ENCODE peak calls at places on chromosome 5, in six cellular contexts. S, A, H, N, C and W are unnamed samples.
A peak's percentile ranks its signal among the peaks of the same experiment; 100 is the strongest.

GRCh38 chr5:164255598-164256213 is 750.3 kb downstream of the MAT2B start:
- DNase-seq in N (no peak), S (no peak), C (no peak), A (no peak), H (no peak), W (no peak)

GRCh38 chr5:148469446-148470062 is 85.8 kb downstream of the FBXO38 start:
- DNase-seq in C (peak; percentile 34), S (peak; percentile 81), H (no peak), A (no peak), N (no peak), W (peak; percentile 18)

GRCh38 chr5:77294212-77294611 is 83.7 kb downstream of the PDE8B start:
- DNase-seq in S (no peak), A (no peak), N (no peak), C (no peak), H (no peak), W (no peak)

GRCh38 chr5:32707394-32707997 is 3.6 kb upstream of the NPR3 start:
- DNase-seq in A (peak; percentile 27), S (no peak), H (no peak), N (no peak), C (no peak), W (no peak)

GRCh38 chr5:139711067-139711851 is 63.1 kb downstream of the CXXC5 start:
- DNase-seq in A (no peak), N (no peak), C (no peak), S (peak; percentile 89), H (no peak), W (peak; percentile 47)

GRCh38 chr5:1500411-1501091 is 23.2 kb downstream of the LPCAT1 start:
- DNase-seq in H (peak; percentile 73), N (peak; percentile 81), A (no peak), C (peak; percentile 24), S (peak; percentile 81), W (peak; percentile 82)

GRCh38 chr5:94993501-94993900 is 291.4 kb downstream of the MCTP1 start:
- DNase-seq in S (no peak), C (no peak), N (no peak), A (no peak), H (no peak), W (no peak)

GRCh38 chr5:16918891-16919671 is 17.0 kb downstream of the MYO10 start:
- DNase-seq in N (no peak), H (no peak), C (no peak), A (no peak), S (no peak), W (no peak)

GRCh38 chr5:139897982-139898381 is 102.4 kb downstream of the PSD2 start:
- DNase-seq in H (no peak), A (no peak), N (no peak), C (no peak), S (peak; percentile 28), W (no peak)

GRCh38 chr5:32810812-32811211 is 99.7 kb downstream of the NPR3 start:
- DNase-seq in A (no peak), C (peak; percentile 42), H (no peak), S (no peak), N (no peak), W (no peak)

GRCh38 chr5:21931076-21931475 is 922.1 kb downstream of the CDH12 start:
- DNase-seq in N (no peak), A (no peak), H (no peak), S (no peak), C (no peak), W (no peak)

GRCh38 chr5:61805101-61805500 is 473.0 kb downstream of the ZSWIM6 start:
- DNase-seq in C (no peak), S (no peak), H (no peak), A (no peak), N (no peak), W (no peak)

GRCh38 chr5:2546983-2547382 is 204.5 kb downstream of the IRX2 start:
- DNase-seq in C (no peak), S (no peak), H (no peak), N (no peak), A (no peak), W (no peak)
- H3K4me1 ChIP-seq in C (no peaks in the 10 kb centered on the region), S (no peaks in the 10 kb centered on the region), H (no peaks in the 10 kb centered on the region), N (no peaks in the 10 kb centered on the region), A (no peaks in the 10 kb centered on the region), W (no peaks in the 10 kb centered on the region)

GRCh38 chr5:112706446-112707016 is 31.2 kb upstream of the APC start:
- DNase-seq in S (no peak), A (no peak), H (no peak), C (no peak), N (no peak), W (no peak)

GRCh38 chr5:112710896-112711295 is 26.8 kb upstream of the APC start:
- DNase-seq in H (no peak), N (no peak), S (no peak), A (no peak), C (no peak), W (no peak)

GRCh38 chr5:112711436-112711835 is 26.2 kb upstream of the APC start:
- DNase-seq in A (no peak), S (no peak), H (no peak), C (no peak), N (no peak), W (no peak)

GRCh38 chr5:112707187-112708179 is 30.2 kb upstream of the APC start:
- DNase-seq in C (peak; percentile 99), S (peak; percentile 99), N (peak; percentile 98), H (peak; percentile 99), A (peak; percentile 98), W (peak; percentile 99)

DNA sequence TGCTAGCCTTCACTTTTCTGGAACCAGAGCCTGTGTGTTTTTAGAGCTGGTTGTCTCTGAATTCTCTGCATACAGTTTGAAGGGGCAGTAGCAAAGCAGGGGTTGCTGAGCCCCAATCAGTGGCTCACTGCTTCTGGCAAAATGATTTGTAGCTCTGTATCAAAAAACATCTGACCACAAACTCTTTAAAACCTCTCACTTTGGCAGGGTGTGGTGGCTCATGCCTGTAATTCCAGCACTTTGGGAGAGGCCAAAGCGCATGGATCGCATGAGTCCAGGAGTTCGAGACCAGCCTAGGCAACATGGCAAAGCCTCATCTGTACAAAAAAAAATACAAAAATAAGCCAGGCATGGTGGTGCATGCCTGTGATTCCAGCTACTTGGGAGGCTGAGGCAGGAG is 28.3 kb upstream of the APC start:
- DNase-seq in N (no peak), H (no peak), C (no peak), S (no peak), A (no peak), W (no peak)
- H3K4me3 ChIP-seq in N (peak overlapping the region; percentile 79), H (no peak overlapping the region), C (peak overlapping the region; percentile 88), S (peak overlapping the region; percentile 88), A (peak overlapping the region; percentile 93), W (peak overlapping the region; percentile 93)

GRCh38 chr5:92641031-92641962 is 939.7 kb downstream of the NR2F1-AS1 start:
- DNase-seq in N (no peak), C (no peak), H (no peak), A (peak; percentile 79), S (no peak), W (no peak)

DNA sequence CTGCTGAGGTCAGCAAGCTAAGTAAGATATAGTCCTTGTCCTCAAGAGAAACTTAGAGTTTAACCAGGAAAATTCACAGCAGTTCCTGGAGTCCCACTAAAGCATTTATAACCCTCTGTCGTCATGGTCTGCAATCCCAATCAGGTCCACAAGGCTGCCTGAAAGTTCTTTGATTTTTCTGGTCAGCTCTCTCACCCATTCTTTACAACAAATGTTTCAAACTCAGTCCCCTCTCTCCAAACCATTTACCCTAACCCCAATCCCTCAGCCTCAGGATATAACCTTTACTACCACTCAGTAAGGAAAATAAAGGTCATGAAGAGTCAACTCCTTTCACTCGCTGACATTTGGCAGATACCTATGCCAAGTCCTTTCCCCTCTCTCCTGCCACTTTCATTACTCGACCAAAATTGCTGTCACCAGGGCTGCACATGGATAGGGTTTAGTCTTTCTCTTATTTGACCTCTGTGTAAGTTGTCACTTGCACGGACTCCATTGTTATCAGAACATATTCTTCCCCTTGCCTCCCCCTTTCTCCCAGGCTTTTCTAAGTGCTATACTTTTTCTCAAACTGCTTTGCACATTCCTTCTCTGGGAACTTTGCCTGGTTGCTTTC is 936.6 kb downstream of the NR2F1-AS1 start:
- DNase-seq in C (no peak), N (no peak), S (no peak), H (no peak), A (no peak), W (no peak)
- TF ChIP-seq CTCF in C (no peak), N (no peak), S (no peak), H (no peak), A (no peak), W (no peak)

DNA sequence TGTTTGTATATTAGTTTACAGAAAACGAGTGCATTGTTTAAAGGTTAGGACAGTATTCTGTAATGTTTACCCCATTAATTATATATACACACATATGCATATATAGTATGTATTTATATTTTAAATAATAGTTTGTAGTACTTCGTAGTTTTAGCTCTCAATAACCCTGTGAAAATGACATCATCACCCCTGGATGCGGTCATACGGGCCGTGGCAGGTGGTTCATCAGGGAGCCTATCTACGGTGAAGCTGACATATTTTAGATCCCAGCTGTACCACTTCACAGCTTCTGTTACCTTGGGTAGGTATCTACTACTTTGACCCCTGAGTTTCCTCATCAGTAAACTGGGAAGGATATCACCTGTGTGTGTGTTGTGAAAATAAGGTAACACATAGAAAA is 87.1 kb downstream of the NR3C1 start:
- DNase-seq in A (no peak), C (peak; percentile 56), N (no peak), H (no peak), S (no peak), W (no peak)
- H3K4me1 ChIP-seq in A (no peaks in the 10 kb centered on the region), C (peaks cover 84% of the 10 kb centered on the region), N (peaks cover 68% of the 10 kb centered on the region), H (peaks cover 80% of the 10 kb centered on the region), S (peaks cover 50% of the 10 kb centered on the region), W (peaks cover 76% of the 10 kb centered on the region)